ENCODE peak calls at places on chromosomes 12 and 14, in nine cellular contexts. U is ovary, W is gastrocnemius medialis, X is stomach, R is astrocyte of the cerebellum, F is fibroblast of mammary gland, Y is brain microvascular endothelial cell, D is Caco-2, A is bronchial epithelial cell. G is an unnamed sample.

GRCh38 chr14:25411933-25412757 is 362.2 kb upstream of the STXBP6 start:
- DNase-seq in U (no peak), W (no peak), X (no peak), R (no peak), F (peak), Y (no peak), D (peak), A (peak), G (no peak)

GRCh38 chr14:102616799-102617198 is 24.4 kb downstream of the RCOR1 start:
- DNase-seq in U (no peak), W (no peak), X (no peak), R (no peak), F (peak), Y (no peak), D (no peak), A (no peak), G (no peak)

GRCh38 chr12:113418213-113418879 is 3.8 kb upstream of the SDSL start:
- DNase-seq in U (peak), W (no peak), X (no peak), R (no peak), F (peak), Y (no peak), D (peak), A (no peak), G (no peak)

GRCh38 chr14:45664668-45665356 is 411.8 kb upstream of the MIS18BP1 start:
- DNase-seq in U (no peak), W (no peak), X (no peak), R (no peak), F (no peak), Y (no peak), D (peak), A (peak), G (no peak)

GRCh38 chr14:26332966-26333365 is 264.9 kb downstream of the NOVA1 start:
- DNase-seq in U (no peak), W (peak), X (no peak), R (no peak), F (peak), Y (no peak), D (no peak), A (peak), G (no peak)

GRCh38 chr14:50333010-50333409 is 20.9 kb downstream of the DMAC2L start:
- DNase-seq in U (peak), W (no peak), X (no peak), R (no peak), F (peak), Y (peak), D (peak), A (peak), G (peak)

GRCh38 chr12:66859751-66860440 is 181.0 kb upstream of the GRIP1 start:
- DNase-seq in U (no peak), W (no peak), X (no peak), R (no peak), F (no peak), Y (no peak), D (no peak), A (peak), G (no peak)

GRCh38 chr12:12645485-12645884 is 33.8 kb downstream of the CREBL2 start:
- DNase-seq in U (no peak), W (no peak), X (no peak), R (no peak), F (peak), Y (peak), D (peak), A (peak), G (no peak)

GRCh38 chr12:101997102-101997501 is 64.7 kb downstream of the WASHC3 start:
- DNase-seq in U (no peak), W (peak), X (no peak), R (no peak), F (no peak), Y (no peak), D (no peak), A (no peak), G (no peak)

GRCh38 chr12:1795785-1796514 is 24.4 kb upstream of the LRTM2 start:
- DNase-seq in U (peak), W (peak), X (peak), R (peak), F (peak), Y (peak), D (peak), A (peak), G (peak)

GRCh38 chr12:11621797-11622423 is 27.6 kb upstream of the ETV6 start:
- DNase-seq in U (peak), W (no peak), X (no peak), R (no peak), F (peak), Y (peak), D (peak), A (no peak), G (no peak)

GRCh38 chr12:74977832-74978481 is 231.7 kb downstream of the KCNC2 start:
- DNase-seq in U (no peak), W (no peak), X (no peak), R (no peak), F (no peak), Y (no peak), D (no peak), A (no peak), G (no peak)

GRCh38 chr14:84520711-84521338 is 1009.1 kb upstream of the FLRT2 start:
- DNase-seq in U (no peak), W (no peak), X (no peak), R (peak), F (no peak), Y (peak), D (no peak), A (no peak), G (no peak)

GRCh38 chr14:53814371-53814770 is 142.3 kb downstream of the BMP4 start:
- DNase-seq in U (no peak), W (no peak), X (no peak), R (no peak), F (peak), Y (no peak), D (no peak), A (no peak), G (no peak)

GRCh38 chr12:57524814-57525614 is 2.4 kb downstream of the MBD6 start:
- DNase-seq in U (no peak), W (no peak), X (no peak), R (no peak), F (no peak), Y (no peak), D (no peak), A (no peak), G (no peak)

GRCh38 chr14:53956427-53957201 is at the start of gene BMP4:
- DNase-seq in U (peak), W (peak), X (peak), R (peak), F (no peak), Y (peak), D (peak), A (peak), G (no peak)

GRCh38 chr14:103121846-103122577 is 1.2 kb upstream of the TNFAIP2 start:
- DNase-seq in U (peak), W (no peak), X (peak), R (peak), F (peak), Y (no peak), D (no peak), A (no peak), G (no peak)

GRCh38 chr14:89702151-89702936 is 252.2 kb downstream of the EFCAB11 start:
- DNase-seq in U (peak), W (no peak), X (no peak), R (peak), F (peak), Y (no peak), D (no peak), A (peak), G (peak)

GRCh38 chr14:104388631-104389325 is 190.8 kb upstream of the C14orf180 start:
- DNase-seq in U (no peak), W (no peak), X (peak), R (no peak), F (no peak), Y (no peak), D (no peak), A (no peak), G (no peak)

GRCh38 chr14:63938198-63939005 is 85.6 kb downstream of the SYNE2 start:
- DNase-seq in U (peak), W (no peak), X (no peak), R (no peak), F (peak), Y (no peak), D (no peak), A (peak), G (no peak)

GRCh38 chr12:131947482-131948027 is 2.2 kb upstream of the EP400 start:
- DNase-seq in U (no peak), W (no peak), X (no peak), R (no peak), F (no peak), Y (no peak), D (no peak), A (no peak), G (no peak)

GRCh38 chr14:58955294-58955821 is 233.1 kb upstream of the DAAM1 start:
- DNase-seq in U (no peak), W (no peak), X (no peak), R (peak), F (no peak), Y (peak), D (no peak), A (no peak), G (no peak)

GRCh38 chr14:55111122-55111705 is 17.8 kb upstream of the LGALS3 start:
- DNase-seq in U (no peak), W (no peak), X (no peak), R (no peak), F (no peak), Y (no peak), D (no peak), A (no peak), G (no peak)

GRCh38 chr12:120439646-120440247 is 1.8 kb downstream of the COX6A1 start:
- DNase-seq in U (peak), W (peak), X (peak), R (peak), F (peak), Y (peak), D (peak), A (peak), G (no peak)

GRCh38 chr12:56932146-56932545 is 2.1 kb downstream of the SDR9C7 start:
- DNase-seq in U (no peak), W (no peak), X (no peak), R (no peak), F (no peak), Y (no peak), D (no peak), A (no peak), G (no peak)

DNA sequence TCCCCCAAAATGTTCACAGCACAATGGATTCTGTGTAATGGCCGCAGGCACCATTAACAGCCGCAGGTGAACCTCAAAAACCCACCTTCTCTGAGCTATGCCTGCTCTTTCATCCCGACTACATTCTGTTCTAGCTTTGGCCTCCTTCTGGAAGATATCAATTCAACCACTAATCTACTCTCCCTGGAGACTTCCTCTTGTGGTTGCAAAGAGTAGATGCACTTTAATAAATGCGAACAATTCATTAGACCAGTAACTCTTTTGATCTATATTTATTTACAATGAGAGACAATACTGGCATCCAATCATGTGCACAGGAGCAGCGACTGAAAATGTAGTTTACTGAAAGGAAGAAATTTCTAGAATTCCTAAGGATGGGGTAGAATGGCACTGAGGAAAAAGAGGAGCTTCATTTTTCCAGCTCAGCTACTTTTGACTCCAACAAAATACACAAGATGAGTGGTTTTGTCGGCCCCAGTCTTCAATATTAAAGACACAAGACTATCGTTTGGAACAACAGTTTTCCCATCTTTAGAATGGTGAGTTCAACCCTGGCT is 5.3 kb downstream of the GRIN2B start:
- DNase-seq in U (no peak), W (no peak), X (no peak), R (no peak), F (no peak), Y (no peak), D (no peak), A (no peak), G (no peak)
- TF ChIP-seq CTCF in U (no peak), W (no peak), X (no peak), R (no peak), F (no peak), Y (no peak), D (peak), A (no peak), G (no peak)

DNA sequence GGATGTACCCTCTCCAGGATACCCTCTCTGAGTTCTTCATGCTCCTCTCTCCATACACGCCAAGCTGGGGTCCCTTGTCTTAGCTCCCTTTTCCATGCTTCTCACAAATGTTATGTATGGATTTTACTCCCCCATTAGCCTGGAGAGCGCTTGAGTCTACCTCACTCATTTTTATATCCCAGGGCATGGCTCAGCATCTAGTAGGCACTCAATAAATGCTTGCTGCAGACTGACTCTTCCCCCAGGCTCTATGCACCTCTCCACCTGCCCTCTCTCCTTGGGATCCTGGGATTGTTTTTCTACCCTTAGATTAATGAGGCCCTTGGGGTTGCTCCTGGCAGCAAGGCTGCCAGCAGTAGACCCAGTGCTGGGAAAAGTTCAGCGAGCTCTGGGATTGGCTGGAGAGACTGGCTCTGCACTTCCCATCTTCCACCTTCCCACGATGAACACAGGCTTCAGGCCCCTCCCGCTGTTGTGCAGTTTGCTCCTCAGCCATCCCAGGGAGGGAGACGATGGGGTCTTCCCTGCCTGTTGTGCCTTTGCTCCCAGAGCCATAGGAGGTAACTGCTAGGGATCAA is 2.2 kb downstream of the NRIP2 start:
- DNase-seq in U (no peak), W (no peak), X (no peak), R (no peak), F (no peak), Y (no peak), D (no peak), A (no peak), G (no peak)
- H3K4me3 ChIP-seq in U (no peak), W (no peak), X (no peak), R (no peak), F (no peak), Y (no peak), D (no peak), A (no peak), G (no peak)

GRCh38 chr12:16184691-16185090 is 92.8 kb downstream of the SLC15A5 start:
- DNase-seq in U (no peak), W (no peak), X (no peak), R (no peak), F (no peak), Y (no peak), D (peak), A (no peak), G (no peak)

GRCh38 chr12:16187684-16188083 is 89.8 kb downstream of the SLC15A5 start:
- DNase-seq in U (no peak), W (no peak), X (no peak), R (no peak), F (no peak), Y (no peak), D (no peak), A (no peak), G (no peak)

DNA sequence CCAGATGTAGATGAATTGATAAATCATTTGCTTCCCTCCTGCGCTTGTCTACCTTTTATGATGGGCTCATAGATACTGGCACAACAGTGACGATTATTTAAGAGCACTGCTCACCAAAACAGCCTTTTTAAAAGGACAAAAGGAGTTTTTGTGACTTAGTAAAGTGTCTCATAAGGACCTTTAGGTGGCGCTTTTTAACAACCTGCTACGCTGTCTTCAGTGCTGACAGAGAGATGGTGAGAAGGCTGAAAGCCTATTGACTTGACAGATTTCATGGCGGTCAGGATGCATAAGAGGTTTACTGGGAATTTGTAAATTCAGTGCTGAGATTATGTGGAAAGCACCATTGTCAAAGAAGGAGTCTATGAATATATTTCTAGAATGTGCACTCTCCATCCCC is 87.6 kb downstream of the SLC15A5 start:
- DNase-seq in U (no peak), W (no peak), X (no peak), R (no peak), F (no peak), Y (no peak), D (peak), A (peak), G (no peak)
- TF ChIP-seq CTCF in U (no peak), W (no peak), X (no peak), R (peak), F (no peak), Y (peak), D (peak), A (peak), G (peak)

GRCh38 chr14:23577710-23578392 is 739 bp downstream of the JPH4 start:
- DNase-seq in U (peak), W (no peak), X (peak), R (no peak), F (no peak), Y (no peak), D (no peak), A (no peak), G (no peak)

GRCh38 chr14:23579311-23579630 is 681 bp upstream of the JPH4 start:
- DNase-seq in U (peak), W (no peak), X (peak), R (no peak), F (no peak), Y (no peak), D (no peak), A (no peak), G (no peak)

GRCh38 chr14:23575086-23575485 is 3.5 kb downstream of the JPH4 start:
- DNase-seq in U (no peak), W (no peak), X (peak), R (no peak), F (no peak), Y (no peak), D (no peak), A (no peak), G (no peak)

GRCh38 chr14:23578560-23579310 is at the start of gene JPH4:
- DNase-seq in U (peak), W (no peak), X (peak), R (no peak), F (no peak), Y (no peak), D (no peak), A (no peak), G (no peak)

GRCh38 chr14:23577004-23577681 is 1.4 kb downstream of the JPH4 start:
- DNase-seq in U (peak), W (no peak), X (peak), R (no peak), F (no peak), Y (no peak), D (no peak), A (no peak), G (no peak)
- H3K4me3 ChIP-seq in U (peak), W (peak), X (peak), R (no peak), F (no peak), Y (no peak), D (no peak), A (no peak), G (no peak)

GRCh38 chr12:45464699-45465098 is 248.8 kb downstream of the ANO6 start:
- DNase-seq in U (no peak), W (no peak), X (no peak), R (no peak), F (no peak), Y (no peak), D (peak), A (no peak), G (no peak)
- TF ChIP-seq CTCF in U (no peak), W (no peak), X (no peak), R (peak), F (peak), Y (peak), D (no peak), A (no peak), G (no peak)

DNA sequence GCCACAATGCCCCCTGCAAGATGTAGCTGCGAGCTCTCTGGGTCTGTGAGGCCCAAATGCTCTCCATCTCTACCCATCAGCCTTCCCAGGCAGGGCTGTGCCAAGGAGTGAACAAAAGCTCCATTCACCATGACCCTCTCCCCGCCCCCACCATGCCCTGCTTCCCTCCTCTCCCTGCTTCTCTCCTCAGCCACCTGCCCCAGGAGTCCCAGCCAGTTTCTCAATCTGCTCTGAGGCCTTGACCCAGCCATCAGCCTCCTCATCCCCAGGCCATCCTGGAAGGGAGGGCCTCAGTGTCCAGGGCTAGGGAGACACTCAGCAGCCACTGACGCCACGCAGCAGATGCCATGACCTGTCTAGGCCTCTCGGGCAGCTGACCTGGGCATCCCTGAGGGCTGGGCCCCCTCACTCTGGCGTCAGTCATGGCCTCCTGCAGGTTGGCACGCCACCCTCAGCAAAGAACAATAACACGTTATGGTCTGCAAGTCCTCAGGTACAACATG is 8.5 kb upstream of the KRT5 start:
- DNase-seq in U (no peak), W (no peak), X (no peak), R (no peak), F (no peak), Y (no peak), D (no peak), A (no peak), G (no peak)
- H3K4me3 ChIP-seq in U (no peak), W (no peak), X (no peak), R (no peak), F (no peak), Y (no peak), D (no peak), A (no peak), G (no peak)

GRCh38 chr14:23362200-23362599 is 2.8 kb downstream of the EFS start:
- DNase-seq in U (no peak), W (no peak), X (no peak), R (peak), F (peak), Y (no peak), D (peak), A (no peak), G (no peak)
- TF ChIP-seq CTCF in U (no peak), W (no peak), X (no peak), R (peak), F (peak), Y (peak), D (no peak), A (no peak), G (peak)

G was measured in AG09309.